ENCODE peak calls at places on chromosomes 1 and 21, in eight cellular contexts. V is GM12892, T is breast epithelium, W is HCT116, C is K562, B is spleen, H is GM12891, S is transverse colon. X is an unnamed sample.

GRCh38 chr1:244191581-244191980 is 140.5 kb downstream of the ZBTB18 start:
- DNase-seq in V (no peak), T (no peak), W (no peak), C (no peak), B (no peak), H (no peak), S (no peak), X (no peak)

GRCh38 chr1:199859525-199859924 is 168.0 kb upstream of the NR5A2 start:
- DNase-seq in V (no peak), T (no peak), W (no peak), C (no peak), B (no peak), H (no peak), S (no peak), X (no peak)

GRCh38 chr1:157173900-157174410 is 35.8 kb upstream of the ETV3 start:
- DNase-seq in V (no peak), T (no peak), W (no peak), C (no peak), B (no peak), H (no peak), S (no peak), X (no peak)

GRCh38 chr1:230424440-230425251 is 1.5 kb downstream of the PGBD5 start:
- DNase-seq in V (no peak), T (no peak), W (no peak), C (no peak), B (no peak), H (no peak), S (no peak), X (peak; percentile 94)

GRCh38 chr1:208113036-208113435 is 131.1 kb downstream of the PLXNA2 start:
- DNase-seq in V (no peak), T (no peak), W (no peak), C (no peak), B (no peak), H (no peak), S (no peak), X (no peak)

GRCh38 chr1:210340751-210341328 is 12.1 kb downstream of the HHAT start:
- DNase-seq in V (no peak), T (no peak), W (no peak), C (no peak), B (no peak), H (no peak), S (no peak), X (no peak)

GRCh38 chr21:33587792-33588484 is 546 bp downstream of the DONSON start:
- DNase-seq in V (peak; percentile 25), T (no peak), W (no peak), C (peak; percentile 57), B (no peak), H (peak; percentile 16), S (peak; percentile 41), X (no peak)

GRCh38 chr1:56061824-56062223 is 517.5 kb downstream of the PLPP3 start:
- DNase-seq in V (no peak), T (no peak), W (no peak), C (no peak), B (no peak), H (no peak), S (no peak), X (no peak)

GRCh38 chr21:42630626-42631025 is 22.8 kb upstream of the PDE9A start:
- DNase-seq in V (no peak), T (no peak), W (no peak), C (no peak), B (peak; percentile 41), H (no peak), S (peak; percentile 1), X (no peak)

GRCh38 chr1:16166117-16166516 is 10.2 kb upstream of the EPHA2 start:
- DNase-seq in V (no peak), T (no peak), W (no peak), C (no peak), B (no peak), H (no peak), S (no peak), X (no peak)

GRCh38 chr1:78577257-78578100 is 42.8 kb upstream of the IFI44L start:
- DNase-seq in V (no peak), T (no peak), W (no peak), C (no peak), B (no peak), H (no peak), S (no peak), X (no peak)

GRCh38 chr1:108553910-108554309 is 6.0 kb upstream of the EEIG2 start:
- DNase-seq in V (no peak), T (no peak), W (no peak), C (no peak), B (no peak), H (no peak), S (no peak), X (no peak)

GRCh38 chr1:11924334-11925195 is 1.7 kb downstream of the KIAA2013 start:
- DNase-seq in V (peak; percentile 48), T (no peak), W (no peak), C (no peak), B (no peak), H (no peak), S (peak; percentile 42), X (no peak)

GRCh38 chr1:919271-919872 is 4.4 kb upstream of the SAMD11 start:
- DNase-seq in V (no peak), T (no peak), W (no peak), C (no peak), B (no peak), H (no peak), S (no peak), X (no peak)

GRCh38 chr1:28354121-28354520 is 15.4 kb upstream of the PHACTR4 start:
- DNase-seq in V (no peak), T (no peak), W (no peak), C (no peak), B (peak; percentile 32), H (no peak), S (no peak), X (no peak)

GRCh38 chr1:228317891-228318810 is 88.5 kb downstream of the TRIM11 start:
- DNase-seq in V (no peak), T (no peak), W (no peak), C (no peak), B (peak; percentile 61), H (no peak), S (no peak), X (no peak)

GRCh38 chr1:44860891-44861290 is 17.8 kb upstream of the PTCH2 start:
- DNase-seq in V (no peak), T (no peak), W (no peak), C (no peak), B (no peak), H (no peak), S (no peak), X (no peak)

GRCh38 chr1:39852876-39853275 is 30.4 kb downstream of the TRIT1 start:
- DNase-seq in V (no peak), T (no peak), W (no peak), C (no peak), B (no peak), H (no peak), S (no peak), X (no peak)

GRCh38 chr1:115065021-115065420 is 24.3 kb downstream of the TSPAN2 start:
- DNase-seq in V (no peak), T (no peak), W (no peak), C (no peak), B (no peak), H (no peak), S (no peak), X (no peak)

GRCh38 chr1:226738995-226739695 is at the start of gene ITPKB:
- DNase-seq in V (no peak), T (peak; percentile 32), W (no peak), C (no peak), B (peak; percentile 90), H (no peak), S (peak; percentile 71), X (no peak)

GRCh38 chr1:17212487-17213121 is 7.7 kb downstream of the PADI1 start:
- DNase-seq in V (no peak), T (no peak), W (no peak), C (no peak), B (peak; percentile 85), H (no peak), S (no peak), X (no peak)

GRCh38 chr1:11541236-11541635 is 62.3 kb downstream of the DISP3 start:
- DNase-seq in V (no peak), T (no peak), W (no peak), C (no peak), B (no peak), H (no peak), S (no peak), X (no peak)

GRCh38 chr1:220454155-220454777 is 73.7 kb upstream of the MARK1 start:
- DNase-seq in V (no peak), T (no peak), W (peak; percentile 3), C (no peak), B (no peak), H (no peak), S (no peak), X (no peak)

GRCh38 chr1:234743866-234744581 is 134.0 kb upstream of the IRF2BP2 start:
- DNase-seq in V (no peak), T (no peak), W (no peak), C (no peak), B (no peak), H (no peak), S (no peak), X (no peak)
- TF ChIP-seq POLR2A in V (no peak), T (no peak), W (no peak), C (no peak), B (no peak), H (no peak), S (no peak), X (no peak)

GRCh38 chr1:173527151-173527826 is 50.2 kb downstream of the PRDX6 start:
- DNase-seq in V (no peak), T (no peak), W (no peak), C (peak; percentile 31), B (no peak), H (no peak), S (no peak), X (no peak)
- TF ChIP-seq POLR2AphosphoS5 in V (no peak), T (no peak), W (no peak), C (no peak), B (peak; percentile 38), H (no peak), S (no peak), X (no peak)

GRCh38 chr1:204073837-204074273 is 940 bp downstream of the SOX13 start:
- DNase-seq in V (no peak), T (no peak), W (no peak), C (no peak), B (no peak), H (no peak), S (no peak), X (no peak)

GRCh38 chr1:204074274-204075115 is 1.6 kb downstream of the SOX13 start:
- DNase-seq in V (no peak), T (no peak), W (no peak), C (no peak), B (peak; percentile 81), H (no peak), S (peak; percentile 81), X (peak; percentile 91)

GRCh38 chr1:204070895-204071294 is 2.0 kb upstream of the SOX13 start:
- DNase-seq in V (no peak), T (no peak), W (no peak), C (no peak), B (no peak), H (no peak), S (no peak), X (no peak)

GRCh38 chr1:204075116-204075636 is 2.3 kb downstream of the SOX13 start:
- DNase-seq in V (no peak), T (no peak), W (no peak), C (no peak), B (no peak), H (no peak), S (peak; percentile 67), X (no peak)

GRCh38 chr1:204072951-204073836 is at the start of gene SOX13:
- DNase-seq in V (no peak), T (peak; percentile 81), W (peak; percentile 79), C (peak; percentile 70), B (peak; percentile 86), H (no peak), S (peak; percentile 92), X (peak; percentile 97)
- TF ChIP-seq POLR2A in V (no peak), T (peak; percentile 81), W (peak; percentile 95), C (no peak), B (no peak), H (no peak), S (peak; percentile 96), X (no peak)

GRCh38 chr1:236018885-236019453 is 45.9 kb downstream of the NID1 start:
- DNase-seq in V (no peak), T (peak; percentile 65), W (no peak), C (no peak), B (no peak), H (no peak), S (peak; percentile 62), X (no peak)
- TF ChIP-seq POLR2AphosphoS5 in V (no peak), T (peak; percentile 91), W (no peak), C (no peak), B (peak; percentile 83), H (no peak), S (peak; percentile 54), X (peak; percentile 94)